ENCODE peak calls at places on chromosomes 2 and 18, in seven cellular contexts. One of them, this sample, is unnamed.

GRCh38 chr18:11666831-11667230 is 22.2 kb upstream of the GNAL start:
- DNase-seq in cardiac muscle cell: no peak
- DNase-seq in tibial nerve: no peak
- DNase-seq in GM23248: no peak
- DNase-seq in GM23338: no peak
- DNase-seq in A549: no peak
- DNase-seq in astrocyte: no peak
- DNase-seq in this sample: no peak

GRCh38 chr2:53455094-53455493 is 312.5 kb upstream of the CHAC2 start:
- DNase-seq in cardiac muscle cell: no peak
- DNase-seq in tibial nerve: no peak
- DNase-seq in GM23248: no peak
- DNase-seq in GM23338: no peak
- DNase-seq in A549: no peak
- DNase-seq in astrocyte: no peak
- DNase-seq in this sample: no peak

GRCh38 chr2:36469701-36470100 is 114.1 kb downstream of the CRIM1 start:
- DNase-seq in cardiac muscle cell: no peak
- DNase-seq in tibial nerve: no peak
- DNase-seq in GM23248: no peak
- DNase-seq in GM23338: no peak
- DNase-seq in A549: no peak
- DNase-seq in astrocyte: no peak
- DNase-seq in this sample: no peak

GRCh38 chr2:200300650-200301314 is 5.7 kb upstream of the SPATS2L start:
- DNase-seq in cardiac muscle cell: no peak
- DNase-seq in tibial nerve: no peak
- DNase-seq in GM23248: peak; percentile 32
- DNase-seq in GM23338: no peak
- DNase-seq in A549: peak; percentile 77
- DNase-seq in astrocyte: peak; percentile 82
- DNase-seq in this sample: peak; percentile 22

GRCh38 chr2:72757177-72757775 is 68.6 kb downstream of the EXOC6B start:
- DNase-seq in cardiac muscle cell: peak; percentile 93
- DNase-seq in tibial nerve: no peak
- DNase-seq in GM23248: no peak
- DNase-seq in GM23338: peak; percentile 21
- DNase-seq in A549: peak; percentile 85
- DNase-seq in astrocyte: peak; percentile 85
- DNase-seq in this sample: peak; percentile 61

GRCh38 chr18:70296781-70297180 is 7.9 kb downstream of the SOCS6 start:
- DNase-seq in cardiac muscle cell: no peak
- DNase-seq in tibial nerve: no peak
- DNase-seq in GM23248: no peak
- DNase-seq in GM23338: no peak
- DNase-seq in A549: no peak
- DNase-seq in astrocyte: no peak
- DNase-seq in this sample: no peak

GRCh38 chr18:24862225-24862893 is 401.9 kb downstream of the HRH4 start:
- DNase-seq in cardiac muscle cell: no peak
- DNase-seq in tibial nerve: no peak
- DNase-seq in GM23248: no peak
- DNase-seq in GM23338: peak; percentile 62
- DNase-seq in A549: no peak
- DNase-seq in astrocyte: no peak
- DNase-seq in this sample: no peak

GRCh38 chr2:3094999-3095958 is 282.3 kb downstream of the EIPR1 start:
- DNase-seq in cardiac muscle cell: no peak
- DNase-seq in tibial nerve: no peak
- DNase-seq in GM23248: no peak
- DNase-seq in GM23338: no peak
- DNase-seq in A549: no peak
- DNase-seq in astrocyte: no peak
- DNase-seq in this sample: no peak

GRCh38 chr2:221423212-221423804 is 148.8 kb downstream of the EPHA4 start:
- DNase-seq in cardiac muscle cell: no peak
- DNase-seq in tibial nerve: no peak
- DNase-seq in GM23248: peak; percentile 33
- DNase-seq in GM23338: no peak
- DNase-seq in A549: no peak
- DNase-seq in astrocyte: peak; percentile 61
- DNase-seq in this sample: peak; percentile 58

GRCh38 chr2:67070826-67071225 is 326.3 kb upstream of the ETAA1 start:
- DNase-seq in cardiac muscle cell: no peak
- DNase-seq in tibial nerve: no peak
- DNase-seq in GM23248: peak; percentile 13
- DNase-seq in GM23338: no peak
- DNase-seq in A549: no peak
- DNase-seq in astrocyte: peak; percentile 49
- DNase-seq in this sample: no peak

GRCh38 chr2:220512419-220512818 is 885.0 kb downstream of the SLC4A3 start:
- DNase-seq in cardiac muscle cell: no peak
- DNase-seq in tibial nerve: no peak
- DNase-seq in GM23248: peak; percentile 46
- DNase-seq in GM23338: no peak
- DNase-seq in A549: no peak
- DNase-seq in astrocyte: peak; percentile 78
- DNase-seq in this sample: no peak

GRCh38 chr2:235638541-235639192 is 144.8 kb downstream of the AGAP1 start:
- DNase-seq in cardiac muscle cell: no peak
- DNase-seq in tibial nerve: no peak
- DNase-seq in GM23248: no peak
- DNase-seq in GM23338: peak; percentile 48
- DNase-seq in A549: no peak
- DNase-seq in astrocyte: no peak
- DNase-seq in this sample: no peak

GRCh38 chr2:112296407-112296806 is 21.0 kb downstream of the ZC3H6 start:
- DNase-seq in cardiac muscle cell: no peak
- DNase-seq in tibial nerve: no peak
- DNase-seq in GM23248: no peak
- DNase-seq in GM23338: no peak
- DNase-seq in A549: no peak
- DNase-seq in astrocyte: no peak
- DNase-seq in this sample: no peak

GRCh38 chr2:172223601-172224054 is 120.9 kb upstream of the DLX2 start:
- DNase-seq in cardiac muscle cell: no peak
- DNase-seq in tibial nerve: no peak
- DNase-seq in GM23248: no peak
- DNase-seq in GM23338: no peak
- DNase-seq in A549: no peak
- DNase-seq in astrocyte: no peak
- DNase-seq in this sample: no peak

GRCh38 chr2:64166637-64167420 is 22.6 kb upstream of the PELI1 start:
- DNase-seq in cardiac muscle cell: no peak
- DNase-seq in tibial nerve: no peak
- DNase-seq in GM23248: peak; percentile 17
- DNase-seq in GM23338: no peak
- DNase-seq in A549: no peak
- DNase-seq in astrocyte: peak; percentile 25
- DNase-seq in this sample: no peak

GRCh38 chr2:32008811-32009478 is 1.9 kb downstream of the MEMO1 start:
- DNase-seq in cardiac muscle cell: peak; percentile 38
- DNase-seq in tibial nerve: no peak
- DNase-seq in GM23248: peak; percentile 59
- DNase-seq in GM23338: peak; percentile 19
- DNase-seq in A549: no peak
- DNase-seq in astrocyte: peak; percentile 26
- DNase-seq in this sample: no peak

GRCh38 chr18:12076424-12077140 is 17.1 kb upstream of the ANKRD62 start:
- DNase-seq in cardiac muscle cell: peak; percentile 74
- DNase-seq in tibial nerve: no peak
- DNase-seq in GM23248: peak; percentile 65
- DNase-seq in GM23338: peak; percentile 73
- DNase-seq in A549: peak; percentile 27
- DNase-seq in astrocyte: peak; percentile 35
- DNase-seq in this sample: peak; percentile 31

GRCh38 chr2:44529448-44529847 is 167.7 kb downstream of the CAMKMT start:
- DNase-seq in cardiac muscle cell: no peak
- DNase-seq in tibial nerve: no peak
- DNase-seq in GM23248: no peak
- DNase-seq in GM23338: no peak
- DNase-seq in A549: no peak
- DNase-seq in astrocyte: no peak
- DNase-seq in this sample: no peak

GRCh38 chr2:236787885-236788284 is 218.3 kb downstream of the ACKR3 start:
- DNase-seq in cardiac muscle cell: no peak
- DNase-seq in tibial nerve: no peak
- DNase-seq in GM23248: no peak
- DNase-seq in GM23338: no peak
- DNase-seq in A549: no peak
- DNase-seq in astrocyte: no peak
- DNase-seq in this sample: no peak

GRCh38 chr2:62499430-62500060 is 6.5 kb downstream of the TMEM17 start:
- DNase-seq in cardiac muscle cell: no peak
- DNase-seq in tibial nerve: no peak
- DNase-seq in GM23248: peak; percentile 27
- DNase-seq in GM23338: no peak
- DNase-seq in A549: no peak
- DNase-seq in astrocyte: peak; percentile 45
- DNase-seq in this sample: no peak

GRCh38 chr2:28626891-28627421 is 124.7 kb upstream of the PPP1CB start:
- DNase-seq in cardiac muscle cell: no peak
- DNase-seq in tibial nerve: no peak
- DNase-seq in GM23248: peak; percentile 32
- DNase-seq in GM23338: no peak
- DNase-seq in A549: no peak
- DNase-seq in astrocyte: peak; percentile 88
- DNase-seq in this sample: peak; percentile 19

GRCh38 chr18:34222396-34223163 is 2.1 kb downstream of the NOL4 start:
- DNase-seq in cardiac muscle cell: peak; percentile 51
- DNase-seq in tibial nerve: no peak
- DNase-seq in GM23248: peak; percentile 29
- DNase-seq in GM23338: peak; percentile 79
- DNase-seq in A549: no peak
- DNase-seq in astrocyte: peak; percentile 3
- DNase-seq in this sample: no peak

GRCh38 chr2:98280376-98281102 is 65.7 kb upstream of the CNGA3 start:
- DNase-seq in cardiac muscle cell: no peak
- DNase-seq in tibial nerve: no peak
- DNase-seq in GM23248: peak; percentile 9
- DNase-seq in GM23338: peak; percentile 24
- DNase-seq in A549: peak; percentile 21
- DNase-seq in astrocyte: no peak
- DNase-seq in this sample: no peak

GRCh38 chr18:43405097-43405496 is 127.8 kb upstream of the SYT4 start:
- DNase-seq in cardiac muscle cell: no peak
- DNase-seq in tibial nerve: no peak
- DNase-seq in GM23248: no peak
- DNase-seq in GM23338: no peak
- DNase-seq in A549: no peak
- DNase-seq in astrocyte: peak; percentile 9
- DNase-seq in this sample: no peak

GRCh38 chr2:178008636-178009289 is 63.8 kb downstream of the PDE11A start:
- DNase-seq in cardiac muscle cell: peak; percentile 12
- DNase-seq in tibial nerve: no peak
- DNase-seq in GM23248: peak; percentile 60
- DNase-seq in GM23338: peak; percentile 15
- DNase-seq in A549: peak; percentile 60
- DNase-seq in astrocyte: peak; percentile 76
- DNase-seq in this sample: peak; percentile 56

GRCh38 chr2:54586062-54586982 is 130.2 kb downstream of the SPTBN1 start:
- DNase-seq in cardiac muscle cell: no peak
- DNase-seq in tibial nerve: no peak
- DNase-seq in GM23248: peak; percentile 40
- DNase-seq in GM23338: no peak
- DNase-seq in A549: no peak
- DNase-seq in astrocyte: peak; percentile 93
- DNase-seq in this sample: peak; percentile 81

GRCh38 chr2:8850845-8851244 is 13.4 kb upstream of the KIDINS220 start:
- DNase-seq in cardiac muscle cell: no peak
- DNase-seq in tibial nerve: no peak
- DNase-seq in GM23248: no peak
- DNase-seq in GM23338: no peak
- DNase-seq in A549: no peak
- DNase-seq in astrocyte: no peak
- DNase-seq in this sample: no peak

GRCh38 chr2:226761195-226761583 is 38.4 kb downstream of the IRS1 start:
- DNase-seq in cardiac muscle cell: no peak
- DNase-seq in tibial nerve: no peak
- DNase-seq in GM23248: no peak
- DNase-seq in GM23338: no peak
- DNase-seq in A549: no peak
- DNase-seq in astrocyte: no peak
- DNase-seq in this sample: no peak
- H3K4me1 ChIP-seq in cardiac muscle cell: peaks cover 27% of the 10 kb centered on the region
- H3K4me1 ChIP-seq in tibial nerve: no peaks in the 10 kb centered on the region
- H3K4me1 ChIP-seq in GM23248: peaks cover 43% of the 10 kb centered on the region
- H3K4me1 ChIP-seq in GM23338: peaks cover 9% of the 10 kb centered on the region
- H3K4me1 ChIP-seq in A549: peaks cover 54% of the 10 kb centered on the region
- H3K4me1 ChIP-seq in astrocyte: peaks cover 41% of the 10 kb centered on the region
- H3K4me1 ChIP-seq in this sample: peaks cover 14% of the 10 kb centered on the region

GRCh38 chr2:25421746-25422431 is 80.2 kb upstream of the DNMT3A start:
- DNase-seq in cardiac muscle cell: no peak
- DNase-seq in tibial nerve: no peak
- DNase-seq in GM23248: no peak
- DNase-seq in GM23338: no peak
- DNase-seq in A549: no peak
- DNase-seq in astrocyte: no peak
- DNase-seq in this sample: no peak
- H3K4me1 ChIP-seq in cardiac muscle cell: no peaks in the 10 kb centered on the region
- H3K4me1 ChIP-seq in tibial nerve: peaks cover 7% of the 10 kb centered on the region
- H3K4me1 ChIP-seq in GM23248: no peaks in the 10 kb centered on the region
- H3K4me1 ChIP-seq in GM23338: no peaks in the 10 kb centered on the region
- H3K4me1 ChIP-seq in A549: no peaks in the 10 kb centered on the region
- H3K4me1 ChIP-seq in astrocyte: no peaks in the 10 kb centered on the region
- H3K4me1 ChIP-seq in this sample: no peaks in the 10 kb centered on the region

DNA sequence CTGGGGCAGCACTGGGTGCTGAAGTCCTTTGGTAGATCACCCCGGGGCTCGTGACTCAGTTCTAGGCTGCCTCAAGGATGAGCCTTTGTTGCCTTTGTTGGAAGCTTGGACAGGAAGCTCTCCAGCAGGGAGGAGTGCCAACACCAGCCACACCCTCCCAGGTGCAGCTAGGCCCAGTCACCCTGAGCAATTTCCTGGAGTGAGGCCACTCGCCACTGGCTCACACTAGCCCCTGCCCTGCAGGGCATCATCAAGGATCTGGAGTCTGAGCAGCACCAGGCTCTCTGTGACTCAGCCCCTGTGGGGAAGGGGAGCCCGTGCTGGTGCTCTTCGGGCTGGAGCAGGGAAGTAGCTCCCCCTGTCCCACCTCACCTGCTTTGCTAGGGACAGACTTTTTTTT is 6.7 kb upstream of the SDC1 start:
- DNase-seq in cardiac muscle cell: no peak
- DNase-seq in tibial nerve: no peak
- DNase-seq in GM23248: peak; percentile 64
- DNase-seq in GM23338: peak; percentile 64
- DNase-seq in A549: peak; percentile 87
- DNase-seq in astrocyte: peak; percentile 50
- DNase-seq in this sample: peak; percentile 25
- H3K4me1 ChIP-seq in cardiac muscle cell: no peaks in the 10 kb centered on the region
- H3K4me1 ChIP-seq in tibial nerve: no peaks in the 10 kb centered on the region
- H3K4me1 ChIP-seq in GM23248: peaks cover 8% of the 10 kb centered on the region
- H3K4me1 ChIP-seq in GM23338: peaks cover 17% of the 10 kb centered on the region
- H3K4me1 ChIP-seq in A549: peaks cover 16% of the 10 kb centered on the region
- H3K4me1 ChIP-seq in astrocyte: peaks cover 5% of the 10 kb centered on the region
- H3K4me1 ChIP-seq in this sample: no peaks in the 10 kb centered on the region

GRCh38 chr2:96529376-96530143 is 7.0 kb upstream of the ARID5A start:
- DNase-seq in cardiac muscle cell: no peak
- DNase-seq in tibial nerve: no peak
- DNase-seq in GM23248: no peak
- DNase-seq in GM23338: no peak
- DNase-seq in A549: no peak
- DNase-seq in astrocyte: no peak
- DNase-seq in this sample: no peak
- H3K4me1 ChIP-seq in cardiac muscle cell: peaks cover 27% of the 10 kb centered on the region
- H3K4me1 ChIP-seq in tibial nerve: peaks cover 48% of the 10 kb centered on the region
- H3K4me1 ChIP-seq in GM23248: peaks cover 39% of the 10 kb centered on the region
- H3K4me1 ChIP-seq in GM23338: peaks cover 33% of the 10 kb centered on the region
- H3K4me1 ChIP-seq in A549: peaks cover 27% of the 10 kb centered on the region
- H3K4me1 ChIP-seq in astrocyte: peaks cover 42% of the 10 kb centered on the region
- H3K4me1 ChIP-seq in this sample: peaks cover 8% of the 10 kb centered on the region